ENCODE peak calls at places on chromosomes 4 and X, in five cellular contexts. One of them, this sample, is unnamed.

GRCh38 chrX:1481636-1482529 is 29.2 kb upstream of the ASMTL start:
- DNase-seq in stimulated activated CD4-positive, alpha-beta T cell treated with anti-CD3 and anti-CD28 coated beads, Interleukin-1b, Interleukin-23, amount 100 ng/mL, for 24 hours: peak; percentile 49
- DNase-seq in fibroblast of mammary gland: peak; percentile 49
- DNase-seq in fibroblast of pulmonary artery: peak; percentile 93
- DNase-seq in islet precursor cell: peak; percentile 92
- DNase-seq in this sample: peak; percentile 97

GRCh38 chrX:130725519-130725918 is 177.5 kb downstream of the ENOX2 start:
- DNase-seq in stimulated activated CD4-positive, alpha-beta T cell treated with anti-CD3 and anti-CD28 coated beads, Interleukin-1b, Interleukin-23, amount 100 ng/mL, for 24 hours: no peak
- DNase-seq in fibroblast of mammary gland: peak; percentile 6
- DNase-seq in fibroblast of pulmonary artery: no peak
- DNase-seq in islet precursor cell: no peak
- DNase-seq in this sample: no peak

GRCh38 chr4:67929447-67929846 is 33.8 kb downstream of the TMPRSS11A start:
- DNase-seq in stimulated activated CD4-positive, alpha-beta T cell treated with anti-CD3 and anti-CD28 coated beads, Interleukin-1b, Interleukin-23, amount 100 ng/mL, for 24 hours: no peak
- DNase-seq in fibroblast of mammary gland: peak; percentile 83
- DNase-seq in fibroblast of pulmonary artery: peak; percentile 12
- DNase-seq in islet precursor cell: no peak
- DNase-seq in this sample: no peak

GRCh38 chr4:169272265-169272886 is 1.6 kb upstream of the SH3RF1 start:
- DNase-seq in stimulated activated CD4-positive, alpha-beta T cell treated with anti-CD3 and anti-CD28 coated beads, Interleukin-1b, Interleukin-23, amount 100 ng/mL, for 24 hours: no peak
- DNase-seq in fibroblast of mammary gland: peak; percentile 63
- DNase-seq in fibroblast of pulmonary artery: peak; percentile 59
- DNase-seq in islet precursor cell: no peak
- DNase-seq in this sample: peak; percentile 83

GRCh38 chr4:25535701-25536473 is 119.8 kb upstream of the SLC34A2 start:
- DNase-seq in stimulated activated CD4-positive, alpha-beta T cell treated with anti-CD3 and anti-CD28 coated beads, Interleukin-1b, Interleukin-23, amount 100 ng/mL, for 24 hours: no peak
- DNase-seq in fibroblast of mammary gland: no peak
- DNase-seq in fibroblast of pulmonary artery: peak; percentile 64
- DNase-seq in islet precursor cell: no peak
- DNase-seq in this sample: no peak

GRCh38 chr4:152673489-152673888 is 6.3 kb downstream of the TMEM154 start:
- DNase-seq in stimulated activated CD4-positive, alpha-beta T cell treated with anti-CD3 and anti-CD28 coated beads, Interleukin-1b, Interleukin-23, amount 100 ng/mL, for 24 hours: no peak
- DNase-seq in fibroblast of mammary gland: no peak
- DNase-seq in fibroblast of pulmonary artery: no peak
- DNase-seq in islet precursor cell: no peak
- DNase-seq in this sample: no peak

GRCh38 chrX:118346258-118347094 is 570 bp downstream of the WDR44 start:
- DNase-seq in stimulated activated CD4-positive, alpha-beta T cell treated with anti-CD3 and anti-CD28 coated beads, Interleukin-1b, Interleukin-23, amount 100 ng/mL, for 24 hours: peak; percentile 9
- DNase-seq in fibroblast of mammary gland: no peak
- DNase-seq in fibroblast of pulmonary artery: no peak
- DNase-seq in islet precursor cell: no peak
- DNase-seq in this sample: no peak

GRCh38 chrX:63920875-63921274 is 135.9 kb upstream of the ARHGEF9 start:
- DNase-seq in stimulated activated CD4-positive, alpha-beta T cell treated with anti-CD3 and anti-CD28 coated beads, Interleukin-1b, Interleukin-23, amount 100 ng/mL, for 24 hours: no peak
- DNase-seq in fibroblast of mammary gland: no peak
- DNase-seq in fibroblast of pulmonary artery: no peak
- DNase-seq in islet precursor cell: no peak
- DNase-seq in this sample: no peak

GRCh38 chr4:105598787-105599186 is 46.4 kb downstream of the ARHGEF38 start:
- DNase-seq in stimulated activated CD4-positive, alpha-beta T cell treated with anti-CD3 and anti-CD28 coated beads, Interleukin-1b, Interleukin-23, amount 100 ng/mL, for 24 hours: no peak
- DNase-seq in fibroblast of mammary gland: no peak
- DNase-seq in fibroblast of pulmonary artery: no peak
- DNase-seq in islet precursor cell: no peak
- DNase-seq in this sample: no peak

This sample was measured in choroid plexus epithelial cell.